ENCODE peak calls at places on chromosomes 13 and 19, in five cellular contexts. G is fibroblast of lung, Z is choroid plexus epithelial cell, T is body of pancreas, N is NB4. K is an unnamed sample.

GRCh38 chr13:93794197-93794885 is 567.7 kb downstream of the GPC6 start:
- DNase-seq in G (no peak), Z (no peak), T (no peak), N (no peak), K (no peak)

GRCh38 chr13:103203750-103204330 is 137.6 kb upstream of the SLC10A2 start:
- DNase-seq in G (no peak), Z (no peak), T (no peak), N (no peak), K (no peak)

GRCh38 chr13:85535306-85535705 is 263.9 kb downstream of the SLITRK6 start:
- DNase-seq in G (no peak), Z (no peak), T (no peak), N (no peak), K (no peak)

GRCh38 chr19:51691122-51692064 is 1.7 kb upstream of the SPACA6 start:
- DNase-seq in G (peak; percentile 75), Z (peak; percentile 67), T (no peak), N (no peak), K (no peak)

GRCh38 chr19:47729799-47730520 is 15.4 kb upstream of the NOP53 start:
- DNase-seq in G (no peak), Z (no peak), T (peak; percentile 89), N (peak; percentile 85), K (no peak)

GRCh38 chr19:38024991-38025716 is 118.1 kb downstream of the SIPA1L3 start:
- DNase-seq in G (no peak), Z (no peak), T (no peak), N (no peak), K (no peak)

GRCh38 chr13:32259116-32259515 is 56.0 kb downstream of the ZAR1L start:
- DNase-seq in G (no peak), Z (no peak), T (no peak), N (no peak), K (no peak)

GRCh38 chr19:52527954-52528326 is 472 bp downstream of the ZNF808 start:
- DNase-seq in G (peak; percentile 2), Z (no peak), T (peak; percentile 19), N (no peak), K (no peak)

GRCh38 chr13:113905942-113906341 is 42.1 kb upstream of the GAS6 start:
- DNase-seq in G (no peak), Z (no peak), T (peak; percentile 5), N (no peak), K (no peak)

GRCh38 chr19:51345076-51345620 is 3.2 kb upstream of the VSIG10L start:
- DNase-seq in G (no peak), Z (no peak), T (no peak), N (no peak), K (peak; percentile 43)

GRCh38 chr13:44894001-44894770 is 95.1 kb downstream of the NUFIP1 start:
- DNase-seq in G (no peak), Z (no peak), T (no peak), N (no peak), K (no peak)

GRCh38 chr13:73556902-73557301 is 498.1 kb downstream of the KLF5 start:
- DNase-seq in G (no peak), Z (no peak), T (no peak), N (no peak), K (no peak)

GRCh38 chr19:47111081-47111589 is 2.4 kb downstream of the ZC3H4 start:
- DNase-seq in G (no peak), Z (peak; percentile 19), T (peak; percentile 31), N (peak; percentile 86), K (no peak)

GRCh38 chr19:1868971-1869370 is 5.6 kb upstream of the KLF16 start:
- DNase-seq in G (no peak), Z (no peak), T (no peak), N (no peak), K (no peak)

GRCh38 chr13:97004886-97005285 is 10.6 kb upstream of the OXGR1 start:
- DNase-seq in G (no peak), Z (no peak), T (no peak), N (no peak), K (no peak)

GRCh38 chr13:40982772-40983171 is 36.3 kb downstream of the ELF1 start:
- DNase-seq in G (peak; percentile 59), Z (peak; percentile 87), T (no peak), N (peak; percentile 90), K (no peak)

GRCh38 chr13:23980160-23980551 is 82.9 kb upstream of the C1QTNF9B start:
- DNase-seq in G (peak; percentile 76), Z (peak; percentile 91), T (peak; percentile 78), N (peak; percentile 87), K (peak; percentile 93)

GRCh38 chr19:47436712-47437401 is 17.5 kb upstream of the MEIS3 start:
- DNase-seq in G (peak; percentile 51), Z (peak; percentile 68), T (peak; percentile 89), N (peak; percentile 91), K (no peak)

GRCh38 chr19:56309511-56310185 is 5.0 kb downstream of the ZSCAN5A start:
- DNase-seq in G (peak; percentile 23), Z (peak; percentile 67), T (peak; percentile 43), N (peak; percentile 73), K (no peak)

GRCh38 chr19:47129579-47129978 is 1.1 kb upstream of the SAE1 start:
- DNase-seq in G (no peak), Z (no peak), T (no peak), N (no peak), K (no peak)

GRCh38 chr13:87426737-87427136 is 244.4 kb upstream of the SLITRK5 start:
- DNase-seq in G (no peak), Z (no peak), T (no peak), N (no peak), K (no peak)

GRCh38 chr19:38538793-38539528 is 78.8 kb downstream of the MAP4K1 start:
- DNase-seq in G (no peak), Z (no peak), T (no peak), N (no peak), K (no peak)

GRCh38 chr13:66933994-66934393 is 296.1 kb downstream of the PCDH9 start:
- DNase-seq in G (peak; percentile 72), Z (peak; percentile 62), T (no peak), N (no peak), K (no peak)

GRCh38 chr13:45807520-45808099 is 43.9 kb downstream of the SIAH3 start:
- DNase-seq in G (peak; percentile 62), Z (peak; percentile 66), T (peak; percentile 22), N (peak; percentile 75), K (peak; percentile 3)

GRCh38 chr13:27168086-27168485 is 3.5 kb downstream of the USP12 start:
- DNase-seq in G (no peak), Z (no peak), T (peak; percentile 26), N (peak; percentile 62), K (no peak)

GRCh38 chr13:49651775-49652690 is 23.7 kb downstream of the ARL11 start:
- DNase-seq in G (no peak), Z (no peak), T (no peak), N (no peak), K (no peak)

GRCh38 chr19:1102407-1103106 is 1.2 kb upstream of the GPX4 start:
- DNase-seq in G (peak; percentile 100), Z (peak; percentile 99), T (no peak), N (peak; percentile 54), K (peak; percentile 92)

GRCh38 chr13:33057019-33057785 is 41.0 kb downstream of the KL start:
- DNase-seq in G (no peak), Z (peak; percentile 55), T (no peak), N (peak; percentile 24), K (no peak)

GRCh38 chr19:31350033-31350692 is 927 bp upstream of the TSHZ3 start:
- DNase-seq in G (peak; percentile 35), Z (peak; percentile 13), T (no peak), N (no peak), K (peak; percentile 84)

GRCh38 chr19:58182577-58182988 is 278 bp upstream of the ZNF274 start:
- DNase-seq in G (no peak), Z (no peak), T (no peak), N (peak; percentile 89), K (no peak)

GRCh38 chr13:89514534-89515312 is 1832.8 kb upstream of the MIR17HG start:
- DNase-seq in G (peak; percentile 83), Z (peak; percentile 79), T (no peak), N (no peak), K (no peak)

GRCh38 chr13:110213461-110214074 is 93.4 kb downstream of the COL4A1 start:
- DNase-seq in G (no peak), Z (no peak), T (no peak), N (no peak), K (no peak)

GRCh38 chr19:4723465-4724251 is at the start of gene DPP9:
- DNase-seq in G (peak; percentile 99), Z (peak; percentile 99), T (peak; percentile 98), N (peak; percentile 96), K (peak; percentile 99)

GRCh38 chr13:31681133-31681532 is 58.2 kb upstream of the RXFP2 start:
- DNase-seq in G (no peak), Z (no peak), T (no peak), N (no peak), K (no peak)

DNA sequence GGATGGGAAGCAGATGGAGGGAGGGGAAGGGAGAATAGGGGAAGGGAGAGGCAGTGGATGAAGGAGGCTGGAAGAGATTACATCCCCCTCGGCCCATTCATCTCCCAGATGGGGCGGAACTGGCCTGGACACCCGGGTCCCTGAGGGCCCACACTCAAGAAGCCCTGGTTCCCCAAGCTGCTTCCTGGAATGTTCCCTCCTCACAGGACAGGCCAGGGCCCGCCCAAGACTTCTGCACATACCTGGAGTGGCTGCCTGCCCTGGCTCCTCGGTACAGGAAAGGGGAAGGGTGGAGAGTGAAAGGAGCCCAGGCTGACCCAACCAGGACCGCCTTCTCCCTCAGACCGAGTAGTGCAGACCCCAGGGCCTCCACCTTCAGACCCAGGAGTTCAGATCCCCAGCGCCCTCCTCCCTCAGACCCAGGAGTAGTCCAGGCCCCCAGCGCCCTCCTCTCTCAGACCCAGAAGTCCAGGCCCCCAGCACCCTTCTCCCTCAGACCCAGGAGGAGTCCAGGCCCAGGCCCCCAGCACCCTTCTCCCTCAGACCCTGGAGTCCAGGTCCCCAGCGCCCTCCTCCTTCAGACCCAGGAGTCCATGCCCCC is 489 bp downstream of the NTF4 start:
- DNase-seq in G (no peak), Z (no peak), T (no peak), N (no peak), K (no peak)
- H3K4me3 ChIP-seq in G (no peak overlapping the region), Z (no peak overlapping the region), T (no peak overlapping the region), N (no peak overlapping the region), K (no peak overlapping the region)

GRCh38 chr19:49193822-49194394 is 36.3 kb downstream of the TRPM4 start:
- DNase-seq in G (no peak), Z (no peak), T (no peak), N (no peak), K (no peak)
- H3K4me3 ChIP-seq in G (no peak overlapping the region), Z (no peak overlapping the region), T (no peak overlapping the region), N (no peak overlapping the region), K (no peak overlapping the region)

GRCh38 chr13:79070343-79070974 is 335.6 kb downstream of the RBM26 start:
- DNase-seq in G (no peak), Z (no peak), T (no peak), N (peak; percentile 36), K (no peak)
- H3K4me3 ChIP-seq in G (no peak overlapping the region), Z (no peak overlapping the region), T (no peak overlapping the region), N (no peak overlapping the region), K (no peak overlapping the region)

GRCh38 chr19:32611161-32611560 is 30.2 kb downstream of the PDCD5 start:
- DNase-seq in G (no peak), Z (peak; percentile 97), T (no peak), N (no peak), K (no peak)

GRCh38 chr19:32615569-32615968 is 34.6 kb downstream of the PDCD5 start:
- DNase-seq in G (no peak), Z (no peak), T (no peak), N (no peak), K (no peak)

GRCh38 chr19:32613008-32613407 is 32.0 kb downstream of the PDCD5 start:
- DNase-seq in G (no peak), Z (no peak), T (no peak), N (no peak), K (no peak)

GRCh38 chr19:32619051-32619685 is 38.2 kb downstream of the PDCD5 start:
- DNase-seq in G (no peak), Z (no peak), T (no peak), N (no peak), K (no peak)

GRCh38 chr19:32614916-32615315 is 33.9 kb downstream of the PDCD5 start:
- DNase-seq in G (no peak), Z (no peak), T (no peak), N (no peak), K (no peak)
- H3K4me3 ChIP-seq in G (no peak overlapping the region), Z (no peak overlapping the region), T (no peak overlapping the region), N (no peak overlapping the region), K (no peak overlapping the region)

K was measured in coronary artery.